ENCODE peak calls at places on chromosome 12, in six cellular contexts. Y is HepG2, S is HEK293T, P is IMR-90, U is K562, W is GM12878. M is an unnamed sample.
A peak's percentile ranks its signal among the peaks of the same experiment; 100 is the strongest.

GRCh38 chr12:16189849-16190248 is 87.6 kb downstream of the SLC15A5 start:
- DNase-seq in S (no peak), U (no peak), W (no peak), P (peak; percentile 28), Y (peak; percentile 29), M (peak; percentile 73)

GRCh38 chr12:6552140-6552551 is 3.7 kb downstream of the IFFO1 start:
- DNase-seq in W (no peak), Y (no peak), S (no peak), U (no peak), P (no peak), M (no peak)

GRCh38 chr12:113647048-113647447 is 175.4 kb upstream of the LHX5 start:
- DNase-seq in U (peak; percentile 28), W (no peak), P (no peak), Y (peak; percentile 13), S (no peak), M (peak; percentile 29)

GRCh38 chr12:57047981-57048380 is 1.9 kb downstream of the MYO1A start:
- DNase-seq in P (peak; percentile 43), Y (no peak), W (no peak), S (no peak), U (no peak), M (no peak)

GRCh38 chr12:41174602-41175001 is 13.5 kb upstream of the PDZRN4 start:
- DNase-seq in S (no peak), Y (no peak), U (no peak), W (no peak), P (no peak), M (no peak)

GRCh38 chr12:28681980-28682379 is 467.1 kb upstream of the FAR2 start:
- DNase-seq in W (no peak), P (no peak), S (no peak), U (no peak), Y (no peak), M (no peak)

GRCh38 chr12:62516932-62517331 is 50.3 kb downstream of the MON2 start:
- DNase-seq in S (no peak), W (no peak), U (no peak), P (no peak), Y (no peak), M (no peak)

GRCh38 chr12:9340422-9341259 is 132.4 kb upstream of the PZP start:
- DNase-seq in P (peak; percentile 92), Y (no peak), S (no peak), W (no peak), U (no peak), M (no peak)

GRCh38 chr12:9598363-9598762 is 9.4 kb downstream of the KLRB1 start:
- DNase-seq in W (no peak), U (no peak), Y (no peak), P (no peak), S (no peak), M (no peak)

GRCh38 chr12:321606-322326 is 59.1 kb upstream of the SLC6A13 start:
- DNase-seq in P (no peak), U (no peak), W (no peak), Y (peak; percentile 30), S (no peak), M (peak; percentile 45)

GRCh38 chr12:132413931-132414588 is 75.9 kb upstream of the FBRSL1 start:
- DNase-seq in U (peak; percentile 53), S (peak; percentile 59), W (no peak), P (no peak), Y (no peak), M (no peak)

GRCh38 chr12:41288188-41288811 is 100.2 kb downstream of the PDZRN4 start:
- DNase-seq in S (peak; percentile 68), W (no peak), U (no peak), Y (no peak), P (no peak), M (no peak)

GRCh38 chr12:49583361-49584094 is 15.6 kb upstream of the MCRS1 start:
- DNase-seq in U (no peak), W (no peak), Y (no peak), P (peak; percentile 44), S (no peak), M (no peak)

GRCh38 chr12:80325167-80325959 is 118.7 kb upstream of the PTPRQ start:
- DNase-seq in S (no peak), Y (no peak), U (no peak), P (no peak), W (no peak), M (no peak)

GRCh38 chr12:131415781-131416180 is 295.1 kb upstream of the SFSWAP start:
- DNase-seq in U (peak; percentile 95), S (peak; percentile 49), W (no peak), Y (no peak), P (no peak), M (peak; percentile 56)

GRCh38 chr12:98816720-98817119 is 171.6 kb downstream of the APAF1 start:
- DNase-seq in S (no peak), W (no peak), U (no peak), Y (no peak), P (no peak), M (no peak)

GRCh38 chr12:98820005-98820404 is 174.9 kb downstream of the APAF1 start:
- DNase-seq in U (no peak), W (no peak), P (no peak), S (no peak), Y (no peak), M (no peak)

GRCh38 chr12:98817779-98818178 is 172.7 kb downstream of the APAF1 start:
- DNase-seq in P (no peak), W (no peak), U (no peak), Y (no peak), S (no peak), M (no peak)

GRCh38 chr12:98812225-98812624 is 167.1 kb downstream of the APAF1 start:
- DNase-seq in U (no peak), W (no peak), S (no peak), Y (no peak), P (no peak), M (no peak)

DNA sequence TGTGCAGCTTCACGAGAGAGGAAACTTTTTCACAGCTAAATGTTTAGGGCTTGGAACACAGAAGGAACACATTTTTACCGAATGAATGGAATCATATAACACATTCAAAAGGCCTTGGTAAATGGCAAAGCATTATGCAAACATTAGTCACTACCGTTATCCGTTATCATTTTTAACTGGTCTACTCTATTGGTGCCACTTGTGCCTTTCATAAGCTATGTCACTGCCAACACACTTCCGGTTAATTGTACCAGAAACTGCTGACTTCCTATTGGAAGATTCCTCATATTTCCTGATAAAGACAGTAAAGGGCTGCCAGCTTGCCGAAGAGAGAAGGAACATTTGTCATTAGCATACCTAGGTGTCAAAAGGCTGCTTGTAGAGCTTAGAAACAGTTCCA is 169.2 kb downstream of the APAF1 start:
- DNase-seq in S (no peak), W (no peak), U (no peak), Y (no peak), P (no peak), M (no peak)
- TF ChIP-seq BHLHE40 in S (no peak), W (no peak), U (no peak), Y (no peak), P (no peak), M (no peak)

DNA sequence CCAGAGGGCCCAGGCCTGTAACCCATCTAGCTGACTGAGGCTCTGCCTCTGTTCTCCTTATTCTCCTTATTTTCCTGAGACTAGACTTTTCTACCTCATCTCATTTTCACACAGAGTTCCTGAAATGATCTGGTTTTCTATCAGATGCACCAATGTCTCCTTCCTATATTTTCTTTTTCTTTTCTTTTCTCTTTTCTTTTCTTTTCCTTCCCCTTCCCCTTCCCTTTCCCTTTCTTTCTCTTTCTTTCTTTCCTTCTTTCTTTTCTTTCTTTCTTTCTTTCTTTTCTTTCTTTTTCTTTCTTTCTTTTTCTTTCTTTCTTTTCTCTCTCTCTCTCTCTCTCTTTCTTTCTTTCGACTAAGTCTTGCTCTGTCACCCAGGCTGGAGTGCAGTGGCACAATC is 3.0 kb upstream of the CCDC184 start:
- DNase-seq in U (no peak), Y (no peak), S (no peak), P (no peak), W (no peak), M (no peak)
- TF ChIP-seq BHLHE40 in U (no peak), Y (no peak), S (no peak), P (no peak), W (no peak), M (no peak)

GRCh38 chr12:75631809-75632208 is 120.4 kb upstream of the KRR1 start:
- DNase-seq in P (no peak), W (no peak), U (no peak), S (no peak), Y (no peak), M (no peak)

GRCh38 chr12:75630091-75630490 is 118.7 kb upstream of the KRR1 start:
- DNase-seq in S (no peak), Y (no peak), P (no peak), W (no peak), U (no peak), M (no peak)

GRCh38 chr12:75628511-75628910 is 117.1 kb upstream of the KRR1 start:
- DNase-seq in Y (no peak), S (no peak), P (no peak), U (no peak), W (no peak), M (no peak)

GRCh38 chr12:75632452-75632851 is 121.0 kb upstream of the KRR1 start:
- DNase-seq in S (no peak), W (no peak), U (no peak), P (no peak), Y (no peak), M (no peak)

DNA sequence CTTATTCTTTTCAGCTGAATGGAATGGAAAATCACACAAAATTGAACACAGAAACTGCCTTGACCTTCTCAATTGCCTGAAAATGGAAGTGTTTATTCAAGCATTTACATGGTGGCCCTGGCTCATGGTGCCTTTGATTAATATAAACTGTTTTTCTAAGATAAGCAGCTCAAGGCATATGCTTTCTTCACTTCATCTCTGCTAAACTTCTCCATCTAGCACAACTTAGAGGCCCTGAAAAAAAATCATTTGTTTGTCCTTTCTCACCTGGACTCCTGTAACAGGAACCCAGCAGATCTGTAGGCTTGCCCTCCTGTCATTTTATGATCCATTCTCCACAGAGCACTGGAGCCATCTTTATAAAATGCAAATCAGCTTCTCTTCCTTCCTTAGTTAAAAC is 117.5 kb upstream of the KRR1 start:
- DNase-seq in W (no peak), P (no peak), S (no peak), Y (peak; percentile 77), U (no peak), M (no peak)
- TF ChIP-seq BHLHE40 in W (no peak), P (no peak), S (no peak), Y (no peak), U (no peak), M (no peak)

GRCh38 chr12:12791756-12792346 is 6.4 kb downstream of the APOLD1 start:
- DNase-seq in P (peak; percentile 22), Y (no peak), U (no peak), S (no peak), W (no peak), M (no peak)
- TF ChIP-seq BHLHE40 in P (no peak), Y (no peak), U (no peak), S (no peak), W (no peak), M (no peak)

GRCh38 chr12:116594325-116595038 is 35.3 kb downstream of the MAP1LC3B2 start:
- DNase-seq in S (no peak), P (no peak), W (no peak), Y (no peak), U (no peak), M (no peak)
- TF ChIP-seq BHLHE40 in S (no peak), P (no peak), W (no peak), Y (no peak), U (no peak), M (no peak)

GRCh38 chr12:74499192-74499591 is 38.4 kb upstream of the ATXN7L3B start:
- DNase-seq in Y (no peak), W (no peak), U (no peak), P (no peak), S (no peak), M (no peak)
- TF ChIP-seq BHLHE40 in Y (no peak), W (no peak), U (no peak), P (no peak), S (no peak), M (no peak)

GRCh38 chr12:101257357-101257756 is 22.5 kb upstream of the UTP20 start:
- DNase-seq in W (no peak), P (no peak), S (no peak), Y (no peak), U (no peak), M (no peak)
- TF ChIP-seq BHLHE40 in W (no peak), P (no peak), S (no peak), Y (no peak), U (no peak), M (no peak)

M was measured in A549.